ENCODE peak calls at places on chromosomes 6 and 20, in five cellular contexts. One of them, this sample, is unnamed. For H3K4me1, the result is how much of the 10 kb centered on the place peaks cover.

GRCh38 chr20:39524371-39524911 is 562.3 kb downstream of the DHX35 start:
- DNase-seq in CD8-positive, alpha-beta T cell: no peak
- DNase-seq in mammary epithelial cell: peak
- DNase-seq in hepatocyte: peak
- DNase-seq in uterus: no peak
- DNase-seq in this sample: no peak

GRCh38 chr20:43665466-43666176 is 1.3 kb upstream of the MYBL2 start:
- DNase-seq in CD8-positive, alpha-beta T cell: no peak
- DNase-seq in uterus: no peak
- DNase-seq in mammary epithelial cell: no peak
- DNase-seq in hepatocyte: no peak
- DNase-seq in this sample: no peak

GRCh38 chr6:2857580-2858337 is 16.1 kb upstream of the SERPINB1 start:
- DNase-seq in mammary epithelial cell: no peak
- DNase-seq in uterus: no peak
- DNase-seq in hepatocyte: peak
- DNase-seq in CD8-positive, alpha-beta T cell: peak
- DNase-seq in this sample: no peak

GRCh38 chr6:4723383-4723782 is 52.8 kb upstream of the CDYL start:
- DNase-seq in CD8-positive, alpha-beta T cell: no peak
- DNase-seq in hepatocyte: no peak
- DNase-seq in uterus: no peak
- DNase-seq in mammary epithelial cell: no peak
- DNase-seq in this sample: no peak

GRCh38 chr6:21918666-21919065 is 325.1 kb downstream of the SOX4 start:
- DNase-seq in mammary epithelial cell: no peak
- DNase-seq in CD8-positive, alpha-beta T cell: no peak
- DNase-seq in hepatocyte: no peak
- DNase-seq in uterus: no peak
- DNase-seq in this sample: no peak

GRCh38 chr6:30876039-30876730 is 8.1 kb upstream of the DDR1 start:
- DNase-seq in uterus: peak
- DNase-seq in hepatocyte: peak
- DNase-seq in CD8-positive, alpha-beta T cell: no peak
- DNase-seq in mammary epithelial cell: peak
- DNase-seq in this sample: peak

GRCh38 chr6:101986476-101986875 is 593.0 kb downstream of the GRIK2 start:
- DNase-seq in hepatocyte: no peak
- DNase-seq in uterus: no peak
- DNase-seq in CD8-positive, alpha-beta T cell: no peak
- DNase-seq in mammary epithelial cell: no peak
- DNase-seq in this sample: no peak

GRCh38 chr20:54212226-54212625 is 4.3 kb downstream of the PFDN4 start:
- DNase-seq in hepatocyte: no peak
- DNase-seq in uterus: no peak
- DNase-seq in CD8-positive, alpha-beta T cell: no peak
- DNase-seq in mammary epithelial cell: no peak
- DNase-seq in this sample: peak

GRCh38 chr20:57857969-57858368 is 148.2 kb upstream of the PMEPA1 start:
- DNase-seq in uterus: no peak
- DNase-seq in mammary epithelial cell: peak
- DNase-seq in CD8-positive, alpha-beta T cell: no peak
- DNase-seq in hepatocyte: no peak
- DNase-seq in this sample: no peak

GRCh38 chr6:169385237-169385880 is 131.7 kb upstream of the THBS2 start:
- DNase-seq in CD8-positive, alpha-beta T cell: no peak
- DNase-seq in hepatocyte: no peak
- DNase-seq in mammary epithelial cell: no peak
- DNase-seq in uterus: no peak
- DNase-seq in this sample: no peak

GRCh38 chr20:13492001-13492480 is 146.7 kb downstream of the TASP1 start:
- DNase-seq in CD8-positive, alpha-beta T cell: no peak
- DNase-seq in mammary epithelial cell: peak
- DNase-seq in uterus: peak
- DNase-seq in hepatocyte: peak
- DNase-seq in this sample: peak

GRCh38 chr6:132715204-132715603 is 1.3 kb upstream of the VNN1 start:
- DNase-seq in mammary epithelial cell: peak
- DNase-seq in CD8-positive, alpha-beta T cell: no peak
- DNase-seq in uterus: no peak
- DNase-seq in hepatocyte: peak
- DNase-seq in this sample: peak

GRCh38 chr20:62376112-62377063 is 9.3 kb upstream of the LAMA5 start:
- DNase-seq in CD8-positive, alpha-beta T cell: no peak
- DNase-seq in hepatocyte: peak
- DNase-seq in mammary epithelial cell: peak
- DNase-seq in uterus: peak
- DNase-seq in this sample: peak

GRCh38 chr20:33656010-33656782 is 5.9 kb upstream of the C20orf144 start:
- DNase-seq in hepatocyte: no peak
- DNase-seq in CD8-positive, alpha-beta T cell: no peak
- DNase-seq in uterus: peak
- DNase-seq in mammary epithelial cell: no peak
- DNase-seq in this sample: no peak

GRCh38 chr6:52992980-52993379 is 2.1 kb downstream of the GSTA4 start:
- DNase-seq in mammary epithelial cell: peak
- DNase-seq in uterus: no peak
- DNase-seq in CD8-positive, alpha-beta T cell: no peak
- DNase-seq in hepatocyte: no peak
- DNase-seq in this sample: peak

GRCh38 chr6:24780206-24780605 is 5.5 kb downstream of the GMNN start:
- DNase-seq in mammary epithelial cell: no peak
- DNase-seq in CD8-positive, alpha-beta T cell: no peak
- DNase-seq in hepatocyte: no peak
- DNase-seq in uterus: no peak
- DNase-seq in this sample: peak

GRCh38 chr20:50510706-50511401 is 671 bp downstream of the PTPN1 start:
- DNase-seq in hepatocyte: peak
- DNase-seq in uterus: no peak
- DNase-seq in CD8-positive, alpha-beta T cell: no peak
- DNase-seq in mammary epithelial cell: peak
- DNase-seq in this sample: no peak

GRCh38 chr6:105120570-105120969 is 59.2 kb downstream of the POPDC3 start:
- DNase-seq in CD8-positive, alpha-beta T cell: no peak
- DNase-seq in uterus: no peak
- DNase-seq in mammary epithelial cell: no peak
- DNase-seq in hepatocyte: no peak
- DNase-seq in this sample: peak

GRCh38 chr6:37130704-37131103 is 39.2 kb upstream of the PIM1 start:
- DNase-seq in CD8-positive, alpha-beta T cell: no peak
- DNase-seq in uterus: peak
- DNase-seq in hepatocyte: peak
- DNase-seq in mammary epithelial cell: peak
- DNase-seq in this sample: no peak

GRCh38 chr20:47508228-47508752 is 6.6 kb downstream of the NCOA3 start:
- DNase-seq in CD8-positive, alpha-beta T cell: no peak
- DNase-seq in hepatocyte: no peak
- DNase-seq in mammary epithelial cell: no peak
- DNase-seq in uterus: no peak
- DNase-seq in this sample: no peak

GRCh38 chr6:80674669-80675068 is 568.2 kb downstream of the BCKDHB start:
- DNase-seq in uterus: no peak
- DNase-seq in hepatocyte: peak
- DNase-seq in mammary epithelial cell: no peak
- DNase-seq in CD8-positive, alpha-beta T cell: no peak
- DNase-seq in this sample: no peak

GRCh38 chr6:35259194-35259945 is at the start of gene ZNF76:
- DNase-seq in uterus: peak
- DNase-seq in mammary epithelial cell: peak
- DNase-seq in CD8-positive, alpha-beta T cell: peak
- DNase-seq in hepatocyte: peak
- DNase-seq in this sample: peak

GRCh38 chr20:20390393-20390792 is 22.5 kb downstream of the INSM1 start:
- DNase-seq in mammary epithelial cell: no peak
- DNase-seq in CD8-positive, alpha-beta T cell: no peak
- DNase-seq in uterus: no peak
- DNase-seq in hepatocyte: no peak
- DNase-seq in this sample: no peak
- H3K4me1 ChIP-seq in mammary epithelial cell: under half
- H3K4me1 ChIP-seq in CD8-positive, alpha-beta T cell: under half
- H3K4me1 ChIP-seq in uterus: under half
- H3K4me1 ChIP-seq in hepatocyte: under half
- H3K4me1 ChIP-seq in this sample: under half

DNA sequence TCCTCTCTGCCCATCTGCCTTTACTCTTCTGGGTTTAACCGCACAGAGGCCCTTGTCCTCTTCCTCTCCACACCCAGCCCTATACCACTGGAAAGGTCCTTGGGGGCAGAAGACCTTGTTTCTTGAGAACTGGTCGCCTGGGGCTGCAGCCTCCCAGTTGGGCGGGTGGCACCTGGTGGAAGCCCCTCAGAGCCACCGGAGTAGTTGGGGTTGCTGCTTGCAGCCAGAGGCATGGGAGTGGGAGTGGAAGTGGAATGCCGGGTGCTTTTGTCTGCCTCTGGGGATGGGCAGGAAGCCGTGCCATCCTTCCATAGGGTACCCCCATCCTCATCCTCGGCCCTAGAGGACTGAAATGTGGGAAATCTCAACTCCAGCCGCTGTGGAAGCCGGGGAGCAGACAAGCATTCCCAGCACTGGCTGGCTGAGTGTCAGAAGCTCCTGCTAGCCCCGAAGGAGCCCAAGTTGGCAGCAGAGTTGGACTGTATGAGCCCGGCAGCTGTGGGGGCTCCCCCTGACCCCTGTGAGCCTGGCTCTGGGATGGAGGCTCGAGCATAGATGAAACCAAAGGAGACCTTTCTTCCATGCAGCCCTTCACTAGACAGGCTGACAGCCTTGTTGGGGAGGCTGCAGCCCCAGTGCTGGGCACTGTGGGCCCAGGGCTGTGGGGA is 1.2 kb downstream of the VSTM2L start:
- DNase-seq in uterus: no peak
- DNase-seq in CD8-positive, alpha-beta T cell: no peak
- DNase-seq in hepatocyte: no peak
- DNase-seq in mammary epithelial cell: no peak
- DNase-seq in this sample: no peak
- H3K4me3 ChIP-seq in uterus: no peak
- H3K4me3 ChIP-seq in CD8-positive, alpha-beta T cell: no peak
- H3K4me3 ChIP-seq in hepatocyte: no peak
- H3K4me3 ChIP-seq in mammary epithelial cell: no peak
- H3K4me3 ChIP-seq in this sample: no peak

DNA sequence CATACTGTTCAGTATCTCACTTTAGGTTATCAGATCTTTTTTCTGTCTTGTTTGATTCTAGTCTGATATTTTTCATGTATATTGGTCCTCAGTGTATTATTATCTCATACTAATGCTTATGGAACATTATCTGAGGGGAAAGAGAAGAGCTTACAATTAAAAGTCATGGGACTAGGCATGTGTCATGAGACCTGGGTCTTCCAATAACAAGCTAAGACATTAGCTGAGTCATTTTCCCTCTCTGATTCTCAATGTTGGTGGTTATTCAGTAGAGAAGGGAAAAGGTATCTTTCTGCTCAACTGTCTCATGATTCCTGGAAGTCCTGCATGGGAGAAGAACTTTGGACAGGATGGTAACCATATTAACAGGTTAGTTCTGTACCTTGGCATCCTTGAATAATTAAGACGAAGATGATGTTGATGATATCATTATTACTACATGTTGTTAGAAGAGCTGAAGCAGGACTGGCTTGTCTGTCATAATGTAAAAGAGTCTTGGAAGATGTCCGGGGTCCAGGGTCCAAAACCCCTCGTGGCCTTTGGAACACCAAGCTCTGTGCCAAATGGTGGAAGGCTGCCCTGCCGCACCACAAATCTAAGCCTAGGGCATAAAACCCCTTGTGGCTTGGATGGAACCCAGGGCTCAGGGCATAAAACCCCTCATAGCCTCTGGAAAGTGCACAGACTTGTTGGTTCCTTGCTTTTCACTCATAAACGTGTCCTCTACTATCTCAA is 19.1 kb downstream of the TRIM38 start:
- DNase-seq in mammary epithelial cell: no peak
- DNase-seq in hepatocyte: no peak
- DNase-seq in uterus: no peak
- DNase-seq in CD8-positive, alpha-beta T cell: no peak
- DNase-seq in this sample: no peak
- H3K4me1 ChIP-seq in mammary epithelial cell: under half
- H3K4me1 ChIP-seq in hepatocyte: under half
- H3K4me1 ChIP-seq in uterus: under half
- H3K4me1 ChIP-seq in CD8-positive, alpha-beta T cell: under half
- H3K4me1 ChIP-seq in this sample: under half

DNA sequence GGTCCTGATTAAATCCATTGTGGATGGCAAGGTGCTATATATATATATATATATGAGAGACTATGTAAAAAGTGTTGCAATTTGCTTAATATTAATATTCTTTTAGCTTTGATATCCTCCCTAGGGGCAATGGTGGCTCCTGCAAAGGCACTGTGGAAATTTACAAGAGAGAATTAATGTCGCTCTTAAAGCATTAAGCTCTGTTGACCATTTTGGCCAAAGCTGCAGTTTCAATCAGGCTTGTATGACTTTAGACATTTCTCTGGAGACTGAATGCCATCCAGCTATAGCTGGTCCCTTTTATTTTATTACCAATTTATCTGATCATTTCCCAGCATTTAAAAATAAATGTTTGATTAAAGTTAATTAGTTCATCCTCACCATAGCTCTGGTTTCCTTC is 155.3 kb downstream of the JARID2 start:
- DNase-seq in hepatocyte: no peak
- DNase-seq in mammary epithelial cell: no peak
- DNase-seq in uterus: no peak
- DNase-seq in CD8-positive, alpha-beta T cell: no peak
- DNase-seq in this sample: no peak
- H3K4me3 ChIP-seq in hepatocyte: no peak
- H3K4me3 ChIP-seq in mammary epithelial cell: no peak
- H3K4me3 ChIP-seq in uterus: no peak
- H3K4me3 ChIP-seq in CD8-positive, alpha-beta T cell: no peak
- H3K4me3 ChIP-seq in this sample: peak

GRCh38 chr6:136751991-136752390 is 40.3 kb downstream of the MAP3K5 start:
- DNase-seq in mammary epithelial cell: no peak
- DNase-seq in hepatocyte: no peak
- DNase-seq in CD8-positive, alpha-beta T cell: no peak
- DNase-seq in uterus: no peak
- DNase-seq in this sample: no peak
- H3K4me1 ChIP-seq in mammary epithelial cell: under half
- H3K4me1 ChIP-seq in hepatocyte: under half
- H3K4me1 ChIP-seq in CD8-positive, alpha-beta T cell: under half
- H3K4me1 ChIP-seq in uterus: under half
- H3K4me1 ChIP-seq in this sample: under half

GRCh38 chr20:1777476-1777820 is 117.8 kb upstream of the SIRPA start:
- DNase-seq in CD8-positive, alpha-beta T cell: no peak
- DNase-seq in hepatocyte: no peak
- DNase-seq in uterus: no peak
- DNase-seq in mammary epithelial cell: no peak
- DNase-seq in this sample: no peak

GRCh38 chr20:1779567-1779966 is 115.6 kb upstream of the SIRPA start:
- DNase-seq in CD8-positive, alpha-beta T cell: no peak
- DNase-seq in hepatocyte: no peak
- DNase-seq in mammary epithelial cell: no peak
- DNase-seq in uterus: no peak
- DNase-seq in this sample: no peak

GRCh38 chr20:1774479-1774878 is 116.9 kb upstream of the SIRPG start:
- DNase-seq in hepatocyte: no peak
- DNase-seq in uterus: no peak
- DNase-seq in mammary epithelial cell: no peak
- DNase-seq in CD8-positive, alpha-beta T cell: no peak
- DNase-seq in this sample: no peak

GRCh38 chr20:1775117-1775516 is 117.5 kb upstream of the SIRPG start:
- DNase-seq in uterus: no peak
- DNase-seq in CD8-positive, alpha-beta T cell: no peak
- DNase-seq in mammary epithelial cell: peak
- DNase-seq in hepatocyte: no peak
- DNase-seq in this sample: peak

GRCh38 chr20:1776608-1777475 is 118.4 kb upstream of the SIRPA start:
- DNase-seq in uterus: peak
- DNase-seq in hepatocyte: peak
- DNase-seq in CD8-positive, alpha-beta T cell: peak
- DNase-seq in mammary epithelial cell: peak
- DNase-seq in this sample: peak
- H3K4me3 ChIP-seq in uterus: peak
- H3K4me3 ChIP-seq in hepatocyte: peak
- H3K4me3 ChIP-seq in CD8-positive, alpha-beta T cell: peak
- H3K4me3 ChIP-seq in mammary epithelial cell: peak
- H3K4me3 ChIP-seq in this sample: peak